ENCODE peak calls at places on chromosomes 5 and 9, in seven cellular contexts. Q is CD4-positive, CD25-positive, alpha-beta regulatory T cell; K is psoas muscle; Y is right lobe of liver; J is iPS DF 6.9; G is lower lobe of right lung; W is PC-3. T is an unnamed sample.

GRCh38 chr9:36051317-36051716 is 14.6 kb downstream of the RECK start:
- DNase-seq in K (no peak), G (no peak), W (no peak), J (no peak), Q (no peak), Y (no peak), T (no peak)

GRCh38 chr5:38807570-38808461 is 38.0 kb upstream of the OSMR start:
- DNase-seq in J (no peak), Y (no peak), K (no peak), W (peak; percentile 92), G (no peak), Q (no peak), T (no peak)

GRCh38 chr9:115278241-115279035 is 160.5 kb upstream of the TNC start:
- DNase-seq in G (no peak), Y (no peak), K (no peak), Q (no peak), W (no peak), J (no peak), T (no peak)

GRCh38 chr5:135448796-135449507 is 1.8 kb upstream of the DCANP1 start:
- DNase-seq in W (no peak), K (no peak), Q (no peak), J (no peak), G (no peak), Y (no peak), T (peak; percentile 29)

GRCh38 chr5:10582512-10582897 is 18.6 kb downstream of the ANKRD33B start:
- DNase-seq in J (no peak), Q (no peak), W (no peak), Y (no peak), G (no peak), K (no peak), T (no peak)

GRCh38 chr9:100397867-100398266 is 29.1 kb upstream of the MSANTD3 start:
- DNase-seq in W (no peak), Y (no peak), Q (no peak), G (no peak), J (no peak), K (no peak), T (no peak)

GRCh38 chr5:65264420-65264819 is 217.3 kb downstream of the ADAMTS6 start:
- DNase-seq in K (no peak), Y (no peak), W (no peak), J (no peak), Q (no peak), G (no peak), T (no peak)

GRCh38 chr9:134056483-134057310 is 11.1 kb downstream of the BRD3 start:
- DNase-seq in Y (peak; percentile 50), G (peak; percentile 53), Q (no peak), K (peak; percentile 62), J (no peak), W (no peak), T (no peak)

GRCh38 chr9:21172156-21172555 is 5.7 kb upstream of the IFNA21 start:
- DNase-seq in K (no peak), J (no peak), Q (no peak), Y (no peak), G (no peak), W (no peak), T (no peak)

GRCh38 chr9:16103613-16104012 is 550.8 kb downstream of the CCDC171 start:
- DNase-seq in K (peak; percentile 74), W (no peak), Y (no peak), J (no peak), G (no peak), Q (no peak), T (peak; percentile 68)

GRCh38 chr9:91348191-91348790 is 13.4 kb downstream of the AUH start:
- DNase-seq in J (no peak), G (no peak), Y (no peak), K (no peak), Q (no peak), W (peak; percentile 79), T (no peak)

GRCh38 chr5:139649082-139649991 is 1.2 kb downstream of the CXXC5 start:
- DNase-seq in Q (no peak), K (peak; percentile 62), Y (peak; percentile 61), J (no peak), G (peak; percentile 71), W (peak; percentile 22), T (no peak)

GRCh38 chr5:139651502-139651862 is 3.3 kb downstream of the CXXC5 start:
- DNase-seq in G (peak; percentile 14), J (no peak), Y (peak; percentile 25), K (peak; percentile 57), Q (no peak), W (peak; percentile 20), T (no peak)

GRCh38 chr5:139648205-139649081 is at the start of gene CXXC5:
- DNase-seq in Y (peak; percentile 92), K (peak; percentile 94), G (peak; percentile 89), J (no peak), W (peak; percentile 75), Q (no peak), T (peak; percentile 89)

GRCh38 chr5:139650689-139651501 is 2.7 kb downstream of the CXXC5 start:
- DNase-seq in G (peak; percentile 75), W (no peak), Y (peak; percentile 96), Q (no peak), K (peak; percentile 87), J (no peak), T (peak; percentile 84)

DNA sequence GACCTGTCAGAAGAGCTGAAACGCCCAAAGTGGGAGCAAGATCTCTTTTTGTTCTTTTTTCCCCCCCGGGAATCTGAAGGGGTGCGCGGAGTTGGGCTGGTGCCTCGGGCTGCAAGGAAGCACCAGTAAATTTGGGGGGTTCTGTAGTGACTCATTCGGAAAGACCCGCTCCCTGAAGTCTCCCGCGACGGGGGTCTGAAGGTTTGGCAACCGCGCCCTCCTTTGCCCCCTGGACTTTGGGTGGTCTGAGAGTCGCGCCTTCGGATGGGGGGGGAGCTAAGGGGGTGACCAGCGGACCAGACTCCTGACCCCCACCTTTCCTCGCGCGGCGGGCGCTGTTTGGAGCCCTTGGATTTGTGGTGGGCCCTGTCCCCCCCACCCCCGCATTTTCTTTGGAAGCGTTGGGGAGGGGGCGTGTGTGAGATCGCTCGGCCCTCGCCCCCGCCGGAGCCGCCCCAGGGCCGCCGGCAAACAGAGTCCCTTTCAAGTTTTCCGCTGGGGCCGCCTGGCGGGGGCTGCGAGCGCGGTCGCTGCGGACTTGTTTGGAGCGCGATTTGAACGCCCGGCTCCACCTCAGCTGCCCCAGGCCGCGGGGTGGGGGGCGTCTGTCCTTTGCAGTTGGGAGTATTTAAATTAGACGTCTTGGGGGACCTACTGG is 2.0 kb downstream of the CXXC5 start:
- DNase-seq in J (no peak), W (no peak), G (peak; percentile 50), Y (peak; percentile 64), K (peak; percentile 76), Q (no peak), T (peak; percentile 54)
- H3K4me1 ChIP-seq in J (peaks cover 32% of the 10 kb centered on the region), W (peaks cover 33% of the 10 kb centered on the region), G (peaks cover 71% of the 10 kb centered on the region), Y (peaks cover 47% of the 10 kb centered on the region), K (peaks cover 40% of the 10 kb centered on the region), Q (peaks cover 45% of the 10 kb centered on the region), T (peaks cover 65% of the 10 kb centered on the region)

GRCh38 chr9:31605164-31605563 is 779.3 kb upstream of the ACO1 start:
- DNase-seq in Q (no peak), W (no peak), K (no peak), Y (no peak), J (no peak), G (no peak), T (no peak)
- H3K4me3 ChIP-seq in Q (no peak overlapping the region), W (no peak overlapping the region), K (no peak overlapping the region), Y (no peak overlapping the region), J (no peak overlapping the region), G (no peak overlapping the region), T (no peak overlapping the region)

DNA sequence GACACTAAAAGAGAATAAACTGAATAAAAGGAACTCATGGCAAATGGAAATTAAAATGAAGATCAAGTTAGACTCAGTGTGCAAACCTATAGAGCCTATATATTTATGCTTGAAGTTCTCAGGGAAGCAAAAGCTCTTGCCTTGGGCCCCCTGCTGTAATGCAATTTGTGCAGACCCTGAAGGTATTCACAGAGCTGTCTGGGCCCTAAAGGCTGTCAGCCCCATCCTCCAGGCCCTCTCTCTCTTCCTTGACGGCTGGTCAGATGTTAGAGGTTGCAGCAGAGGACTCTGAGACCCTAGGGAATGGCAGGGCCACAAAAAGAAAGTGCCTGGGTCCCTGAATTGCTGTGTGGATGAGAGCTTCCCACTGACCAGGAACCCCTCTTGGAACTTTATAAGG is 283.9 kb upstream of the TUT7 start:
- DNase-seq in K (no peak), Y (no peak), Q (no peak), G (no peak), J (no peak), W (no peak), T (no peak)
- H3K4me1 ChIP-seq in K (no peaks in the 10 kb centered on the region), Y (no peaks in the 10 kb centered on the region), Q (no peaks in the 10 kb centered on the region), G (no peaks in the 10 kb centered on the region), J (peaks cover 2% of the 10 kb centered on the region), W (no peaks in the 10 kb centered on the region), T (no peaks in the 10 kb centered on the region)

GRCh38 chr9:1050125-1050895 is at the start of gene DMRT2:
- DNase-seq in Y (peak; percentile 84), K (peak; percentile 97), J (peak; percentile 89), W (no peak), G (peak; percentile 90), Q (no peak), T (peak; percentile 59)
- H3K4me3 ChIP-seq in Y (no peak within 1 kb of the TSS), K (peak within 1 kb of the TSS; percentile 64), J (peak within 1 kb of the TSS; percentile 15), W (no peak within 1 kb of the TSS), G (peak within 1 kb of the TSS; percentile 47), Q (no peak within 1 kb of the TSS), T (no peak within 1 kb of the TSS)

GRCh38 chr5:100539519-100539918 is 4.3 kb downstream of the FAM174A start:
- DNase-seq in K (no peak), G (no peak), W (no peak), J (no peak), Y (no peak), Q (no peak), T (no peak)
- H3K4me1 ChIP-seq in K (peaks cover 37% of the 10 kb centered on the region), G (peaks cover 21% of the 10 kb centered on the region), W (peaks cover 20% of the 10 kb centered on the region), J (no peaks in the 10 kb centered on the region), Y (peaks cover 12% of the 10 kb centered on the region), Q (peaks cover 28% of the 10 kb centered on the region), T (peaks cover 19% of the 10 kb centered on the region)

T was measured in adrenal gland.